ENCODE peak calls at places on chromosomes 13 and 19, in ten cellular contexts. One of them, this sample, is unnamed.

GRCh38 chr13:66665991-66666390 is 564.1 kb downstream of the PCDH9 start:
- DNase-seq in AG10803: peak
- DNase-seq in retinal pigment epithelial cell: peak
- DNase-seq in tibial artery: no peak
- DNase-seq in suprapubic skin: no peak
- DNase-seq in pancreas: no peak
- DNase-seq in psoas muscle: peak
- DNase-seq in body of pancreas: peak
- DNase-seq in upper lobe of right lung: peak
- DNase-seq in fibroblast of pulmonary artery: peak
- DNase-seq in this sample: peak

GRCh38 chr19:19192910-19193423 is 909 bp downstream of the RFXANK start:
- DNase-seq in fibroblast of pulmonary artery: peak
- DNase-seq in pancreas: no peak
- DNase-seq in upper lobe of right lung: no peak
- DNase-seq in psoas muscle: no peak
- DNase-seq in AG10803: no peak
- DNase-seq in tibial artery: no peak
- DNase-seq in retinal pigment epithelial cell: no peak
- DNase-seq in body of pancreas: no peak
- DNase-seq in suprapubic skin: no peak
- DNase-seq in this sample: no peak

GRCh38 chr19:6947745-6948144 is 60.4 kb downstream of the ADGRE1 start:
- DNase-seq in suprapubic skin: no peak
- DNase-seq in AG10803: peak
- DNase-seq in retinal pigment epithelial cell: no peak
- DNase-seq in tibial artery: no peak
- DNase-seq in fibroblast of pulmonary artery: peak
- DNase-seq in upper lobe of right lung: no peak
- DNase-seq in pancreas: no peak
- DNase-seq in body of pancreas: no peak
- DNase-seq in psoas muscle: no peak
- DNase-seq in this sample: peak

GRCh38 chr13:20779405-20779804 is 5.6 kb upstream of the EEF1AKMT1 start:
- DNase-seq in suprapubic skin: no peak
- DNase-seq in body of pancreas: no peak
- DNase-seq in pancreas: no peak
- DNase-seq in retinal pigment epithelial cell: no peak
- DNase-seq in tibial artery: no peak
- DNase-seq in psoas muscle: no peak
- DNase-seq in fibroblast of pulmonary artery: no peak
- DNase-seq in AG10803: no peak
- DNase-seq in upper lobe of right lung: no peak
- DNase-seq in this sample: no peak

GRCh38 chr19:46862504-46862835 is 1.7 kb downstream of the ARHGAP35 start:
- DNase-seq in fibroblast of pulmonary artery: no peak
- DNase-seq in suprapubic skin: peak
- DNase-seq in psoas muscle: no peak
- DNase-seq in AG10803: no peak
- DNase-seq in body of pancreas: no peak
- DNase-seq in pancreas: no peak
- DNase-seq in retinal pigment epithelial cell: no peak
- DNase-seq in tibial artery: no peak
- DNase-seq in upper lobe of right lung: no peak
- DNase-seq in this sample: no peak

GRCh38 chr13:40026174-40026585 is 370.7 kb downstream of the COG6 start:
- DNase-seq in retinal pigment epithelial cell: no peak
- DNase-seq in AG10803: no peak
- DNase-seq in fibroblast of pulmonary artery: no peak
- DNase-seq in upper lobe of right lung: no peak
- DNase-seq in psoas muscle: no peak
- DNase-seq in tibial artery: no peak
- DNase-seq in pancreas: no peak
- DNase-seq in body of pancreas: no peak
- DNase-seq in suprapubic skin: no peak
- DNase-seq in this sample: peak

GRCh38 chr19:7917292-7918061 is 2.7 kb upstream of the SNAPC2 start:
- DNase-seq in suprapubic skin: no peak
- DNase-seq in upper lobe of right lung: peak
- DNase-seq in tibial artery: no peak
- DNase-seq in fibroblast of pulmonary artery: peak
- DNase-seq in psoas muscle: no peak
- DNase-seq in AG10803: peak
- DNase-seq in body of pancreas: peak
- DNase-seq in pancreas: no peak
- DNase-seq in retinal pigment epithelial cell: no peak
- DNase-seq in this sample: peak

GRCh38 chr13:30898721-30899188 is 7.3 kb upstream of the MEDAG start:
- DNase-seq in suprapubic skin: peak
- DNase-seq in AG10803: peak
- DNase-seq in fibroblast of pulmonary artery: peak
- DNase-seq in psoas muscle: peak
- DNase-seq in body of pancreas: no peak
- DNase-seq in upper lobe of right lung: no peak
- DNase-seq in pancreas: no peak
- DNase-seq in tibial artery: peak
- DNase-seq in retinal pigment epithelial cell: peak
- DNase-seq in this sample: peak

GRCh38 chr13:73715910-73716257 is 418.3 kb downstream of the KLF12 start:
- DNase-seq in suprapubic skin: no peak
- DNase-seq in body of pancreas: no peak
- DNase-seq in retinal pigment epithelial cell: peak
- DNase-seq in psoas muscle: no peak
- DNase-seq in upper lobe of right lung: no peak
- DNase-seq in fibroblast of pulmonary artery: no peak
- DNase-seq in pancreas: no peak
- DNase-seq in tibial artery: no peak
- DNase-seq in AG10803: no peak
- DNase-seq in this sample: peak

GRCh38 chr13:88042489-88042888 is 371.3 kb downstream of the SLITRK5 start:
- DNase-seq in retinal pigment epithelial cell: peak
- DNase-seq in fibroblast of pulmonary artery: no peak
- DNase-seq in tibial artery: no peak
- DNase-seq in body of pancreas: no peak
- DNase-seq in psoas muscle: no peak
- DNase-seq in AG10803: peak
- DNase-seq in suprapubic skin: no peak
- DNase-seq in pancreas: no peak
- DNase-seq in upper lobe of right lung: no peak
- DNase-seq in this sample: peak

GRCh38 chr19:2552859-2553258 is 76.9 kb downstream of the GADD45B start:
- DNase-seq in pancreas: no peak
- DNase-seq in retinal pigment epithelial cell: no peak
- DNase-seq in fibroblast of pulmonary artery: no peak
- DNase-seq in AG10803: no peak
- DNase-seq in psoas muscle: no peak
- DNase-seq in body of pancreas: peak
- DNase-seq in tibial artery: no peak
- DNase-seq in suprapubic skin: no peak
- DNase-seq in upper lobe of right lung: no peak
- DNase-seq in this sample: peak

GRCh38 chr13:33615436-33615835 is 202.5 kb upstream of the RFC3 start:
- DNase-seq in suprapubic skin: no peak
- DNase-seq in AG10803: no peak
- DNase-seq in pancreas: no peak
- DNase-seq in body of pancreas: no peak
- DNase-seq in fibroblast of pulmonary artery: no peak
- DNase-seq in retinal pigment epithelial cell: no peak
- DNase-seq in psoas muscle: no peak
- DNase-seq in tibial artery: no peak
- DNase-seq in upper lobe of right lung: no peak
- DNase-seq in this sample: no peak

GRCh38 chr13:33606692-33607091 is 211.3 kb upstream of the RFC3 start:
- DNase-seq in upper lobe of right lung: no peak
- DNase-seq in tibial artery: no peak
- DNase-seq in retinal pigment epithelial cell: no peak
- DNase-seq in fibroblast of pulmonary artery: peak
- DNase-seq in pancreas: no peak
- DNase-seq in suprapubic skin: no peak
- DNase-seq in body of pancreas: no peak
- DNase-seq in AG10803: no peak
- DNase-seq in psoas muscle: no peak
- DNase-seq in this sample: peak

GRCh38 chr13:33610471-33611015 is 207.4 kb upstream of the RFC3 start:
- DNase-seq in psoas muscle: peak
- DNase-seq in tibial artery: peak
- DNase-seq in upper lobe of right lung: no peak
- DNase-seq in body of pancreas: no peak
- DNase-seq in retinal pigment epithelial cell: peak
- DNase-seq in AG10803: no peak
- DNase-seq in fibroblast of pulmonary artery: peak
- DNase-seq in pancreas: no peak
- DNase-seq in suprapubic skin: no peak
- DNase-seq in this sample: peak

GRCh38 chr13:33612641-33613638 is 205.0 kb upstream of the RFC3 start:
- DNase-seq in pancreas: no peak
- DNase-seq in body of pancreas: no peak
- DNase-seq in suprapubic skin: no peak
- DNase-seq in retinal pigment epithelial cell: no peak
- DNase-seq in tibial artery: no peak
- DNase-seq in AG10803: no peak
- DNase-seq in fibroblast of pulmonary artery: no peak
- DNase-seq in psoas muscle: no peak
- DNase-seq in upper lobe of right lung: no peak
- DNase-seq in this sample: no peak

GRCh38 chr13:33611016-33611805 is 206.7 kb upstream of the RFC3 start:
- DNase-seq in AG10803: no peak
- DNase-seq in retinal pigment epithelial cell: peak
- DNase-seq in suprapubic skin: no peak
- DNase-seq in psoas muscle: peak
- DNase-seq in body of pancreas: peak
- DNase-seq in fibroblast of pulmonary artery: peak
- DNase-seq in tibial artery: peak
- DNase-seq in pancreas: peak
- DNase-seq in upper lobe of right lung: no peak
- DNase-seq in this sample: peak
- H3K4me3 ChIP-seq in AG10803: no peak
- H3K4me3 ChIP-seq in retinal pigment epithelial cell: peak
- H3K4me3 ChIP-seq in suprapubic skin: no peak
- H3K4me3 ChIP-seq in psoas muscle: peak
- H3K4me3 ChIP-seq in body of pancreas: no peak
- H3K4me3 ChIP-seq in fibroblast of pulmonary artery: peak
- H3K4me3 ChIP-seq in tibial artery: peak
- H3K4me3 ChIP-seq in pancreas: no peak
- H3K4me3 ChIP-seq in upper lobe of right lung: peak
- H3K4me3 ChIP-seq in this sample: peak

GRCh38 chr19:15869109-15869555 is 28.7 kb downstream of the CYP4F2 start:
- DNase-seq in body of pancreas: peak
- DNase-seq in tibial artery: peak
- DNase-seq in retinal pigment epithelial cell: no peak
- DNase-seq in AG10803: peak
- DNase-seq in suprapubic skin: no peak
- DNase-seq in pancreas: peak
- DNase-seq in fibroblast of pulmonary artery: peak
- DNase-seq in upper lobe of right lung: no peak
- DNase-seq in psoas muscle: no peak
- DNase-seq in this sample: peak
- TF ChIP-seq CTCF in body of pancreas: peak
- TF ChIP-seq CTCF in tibial artery: peak
- TF ChIP-seq CTCF in retinal pigment epithelial cell: peak
- TF ChIP-seq CTCF in AG10803: peak
- TF ChIP-seq CTCF in suprapubic skin: peak
- TF ChIP-seq CTCF in pancreas: no peak
- TF ChIP-seq CTCF in fibroblast of pulmonary artery: peak
- TF ChIP-seq CTCF in upper lobe of right lung: peak
- TF ChIP-seq CTCF in psoas muscle: peak
- TF ChIP-seq CTCF in this sample: peak

GRCh38 chr19:34480491-34480890 is 1.1 kb upstream of the WTIP start:
- DNase-seq in suprapubic skin: peak
- DNase-seq in pancreas: no peak
- DNase-seq in tibial artery: no peak
- DNase-seq in body of pancreas: no peak
- DNase-seq in AG10803: no peak
- DNase-seq in fibroblast of pulmonary artery: no peak
- DNase-seq in upper lobe of right lung: no peak
- DNase-seq in retinal pigment epithelial cell: no peak
- DNase-seq in psoas muscle: no peak
- DNase-seq in this sample: no peak
- H3K4me3 ChIP-seq in suprapubic skin: peak
- H3K4me3 ChIP-seq in pancreas: no peak
- H3K4me3 ChIP-seq in tibial artery: peak
- H3K4me3 ChIP-seq in body of pancreas: no peak
- H3K4me3 ChIP-seq in AG10803: no peak
- H3K4me3 ChIP-seq in fibroblast of pulmonary artery: no peak
- H3K4me3 ChIP-seq in upper lobe of right lung: no peak
- H3K4me3 ChIP-seq in retinal pigment epithelial cell: no peak
- H3K4me3 ChIP-seq in psoas muscle: no peak
- H3K4me3 ChIP-seq in this sample: peak

DNA sequence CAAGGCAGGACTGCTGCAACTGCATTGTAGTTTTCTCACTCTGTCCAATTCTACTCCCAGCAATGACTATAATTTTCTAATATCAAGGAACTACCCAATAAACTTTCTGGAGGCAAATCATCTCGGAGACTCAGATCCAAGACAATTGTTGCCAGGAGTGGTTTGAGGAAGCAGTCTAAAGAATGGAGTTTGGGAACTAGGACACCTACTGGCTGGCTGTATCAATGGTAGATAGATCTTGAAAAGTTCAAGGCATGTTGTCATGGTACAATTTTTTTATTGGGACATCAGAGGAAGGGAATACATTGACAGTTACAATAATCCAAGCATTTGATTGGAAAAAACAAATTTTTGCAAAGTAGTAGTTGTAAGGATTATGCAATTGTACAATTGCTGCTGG is 648.3 kb upstream of the SLITRK6 start:
- DNase-seq in tibial artery: no peak
- DNase-seq in pancreas: no peak
- DNase-seq in upper lobe of right lung: no peak
- DNase-seq in suprapubic skin: no peak
- DNase-seq in retinal pigment epithelial cell: no peak
- DNase-seq in fibroblast of pulmonary artery: no peak
- DNase-seq in psoas muscle: no peak
- DNase-seq in body of pancreas: no peak
- DNase-seq in AG10803: no peak
- DNase-seq in this sample: no peak
- TF ChIP-seq CTCF in tibial artery: no peak
- TF ChIP-seq CTCF in pancreas: no peak
- TF ChIP-seq CTCF in upper lobe of right lung: no peak
- TF ChIP-seq CTCF in suprapubic skin: no peak
- TF ChIP-seq CTCF in retinal pigment epithelial cell: no peak
- TF ChIP-seq CTCF in fibroblast of pulmonary artery: no peak
- TF ChIP-seq CTCF in psoas muscle: no peak
- TF ChIP-seq CTCF in body of pancreas: no peak
- TF ChIP-seq CTCF in AG10803: no peak
- TF ChIP-seq CTCF in this sample: no peak

GRCh38 chr19:50148528-50148927 is 14.6 kb downstream of the IZUMO2 start:
- DNase-seq in suprapubic skin: no peak
- DNase-seq in tibial artery: no peak
- DNase-seq in fibroblast of pulmonary artery: no peak
- DNase-seq in psoas muscle: no peak
- DNase-seq in body of pancreas: no peak
- DNase-seq in AG10803: no peak
- DNase-seq in retinal pigment epithelial cell: no peak
- DNase-seq in pancreas: no peak
- DNase-seq in upper lobe of right lung: no peak
- DNase-seq in this sample: no peak
- H3K4me3 ChIP-seq in suprapubic skin: no peak
- H3K4me3 ChIP-seq in tibial artery: peak
- H3K4me3 ChIP-seq in fibroblast of pulmonary artery: no peak
- H3K4me3 ChIP-seq in psoas muscle: peak
- H3K4me3 ChIP-seq in body of pancreas: no peak
- H3K4me3 ChIP-seq in AG10803: no peak
- H3K4me3 ChIP-seq in retinal pigment epithelial cell: no peak
- H3K4me3 ChIP-seq in pancreas: no peak
- H3K4me3 ChIP-seq in upper lobe of right lung: no peak
- H3K4me3 ChIP-seq in this sample: no peak

This sample was measured in choroid plexus epithelial cell.